ENCODE peak calls at places on chromosomes 13 and 19, in ten cellular contexts. One of them, this sample, is unnamed.

GRCh38 chr19:35609881-35610353 is 2.6 kb upstream of the HAUS5 start:
- DNase-seq in breast epithelium: no peak
- DNase-seq in fibroblast of lung: no peak
- DNase-seq in transverse colon: no peak
- DNase-seq in HFF-Myc: no peak
- DNase-seq in AG04449: no peak
- DNase-seq in psoas muscle: no peak
- DNase-seq in kidney: no peak
- DNase-seq in A549: no peak
- DNase-seq in ascending aorta: no peak
- DNase-seq in this sample: no peak

GRCh38 chr19:54439174-54439851 is 9.7 kb upstream of the LENG8 start:
- DNase-seq in HFF-Myc: no peak
- DNase-seq in breast epithelium: peak
- DNase-seq in transverse colon: no peak
- DNase-seq in fibroblast of lung: peak
- DNase-seq in psoas muscle: no peak
- DNase-seq in kidney: no peak
- DNase-seq in A549: peak
- DNase-seq in AG04449: no peak
- DNase-seq in ascending aorta: no peak
- DNase-seq in this sample: no peak

GRCh38 chr13:25973085-25973484 is 78.7 kb downstream of the SHISA2 start:
- DNase-seq in fibroblast of lung: no peak
- DNase-seq in AG04449: no peak
- DNase-seq in breast epithelium: no peak
- DNase-seq in kidney: no peak
- DNase-seq in ascending aorta: no peak
- DNase-seq in HFF-Myc: no peak
- DNase-seq in A549: no peak
- DNase-seq in transverse colon: no peak
- DNase-seq in psoas muscle: peak
- DNase-seq in this sample: no peak

GRCh38 chr19:33388231-33388816 is 14.8 kb downstream of the CEBPG start:
- DNase-seq in psoas muscle: peak
- DNase-seq in AG04449: no peak
- DNase-seq in kidney: peak
- DNase-seq in ascending aorta: no peak
- DNase-seq in A549: no peak
- DNase-seq in breast epithelium: no peak
- DNase-seq in HFF-Myc: no peak
- DNase-seq in transverse colon: no peak
- DNase-seq in fibroblast of lung: no peak
- DNase-seq in this sample: no peak

GRCh38 chr13:36673838-36674326 is at the start of gene SERTM1:
- DNase-seq in A549: no peak
- DNase-seq in fibroblast of lung: peak
- DNase-seq in breast epithelium: no peak
- DNase-seq in AG04449: no peak
- DNase-seq in HFF-Myc: no peak
- DNase-seq in psoas muscle: no peak
- DNase-seq in transverse colon: no peak
- DNase-seq in kidney: peak
- DNase-seq in ascending aorta: no peak
- DNase-seq in this sample: no peak

GRCh38 chr13:114045113-114045735 is 71.3 kb upstream of the C13orf46 start:
- DNase-seq in AG04449: no peak
- DNase-seq in psoas muscle: no peak
- DNase-seq in breast epithelium: no peak
- DNase-seq in transverse colon: no peak
- DNase-seq in A549: no peak
- DNase-seq in ascending aorta: no peak
- DNase-seq in fibroblast of lung: no peak
- DNase-seq in HFF-Myc: no peak
- DNase-seq in kidney: no peak
- DNase-seq in this sample: no peak

GRCh38 chr19:2365201-2365970 is 5.3 kb downstream of the TMPRSS9 start:
- DNase-seq in ascending aorta: no peak
- DNase-seq in fibroblast of lung: no peak
- DNase-seq in kidney: no peak
- DNase-seq in transverse colon: no peak
- DNase-seq in psoas muscle: no peak
- DNase-seq in HFF-Myc: no peak
- DNase-seq in A549: no peak
- DNase-seq in AG04449: no peak
- DNase-seq in breast epithelium: no peak
- DNase-seq in this sample: no peak

GRCh38 chr13:102825921-102826706 is 19.7 kb upstream of the ERCC5 start:
- DNase-seq in HFF-Myc: peak
- DNase-seq in ascending aorta: no peak
- DNase-seq in kidney: no peak
- DNase-seq in transverse colon: no peak
- DNase-seq in fibroblast of lung: peak
- DNase-seq in psoas muscle: no peak
- DNase-seq in A549: no peak
- DNase-seq in breast epithelium: no peak
- DNase-seq in AG04449: peak
- DNase-seq in this sample: peak

GRCh38 chr13:95614641-95615245 is 29.8 kb downstream of the DZIP1 start:
- DNase-seq in fibroblast of lung: peak
- DNase-seq in breast epithelium: no peak
- DNase-seq in transverse colon: no peak
- DNase-seq in HFF-Myc: no peak
- DNase-seq in psoas muscle: no peak
- DNase-seq in kidney: no peak
- DNase-seq in A549: no peak
- DNase-seq in ascending aorta: no peak
- DNase-seq in AG04449: no peak
- DNase-seq in this sample: no peak

GRCh38 chr13:40059540-40060232 is 404.2 kb downstream of the COG6 start:
- DNase-seq in fibroblast of lung: peak
- DNase-seq in AG04449: no peak
- DNase-seq in HFF-Myc: no peak
- DNase-seq in transverse colon: no peak
- DNase-seq in ascending aorta: no peak
- DNase-seq in A549: no peak
- DNase-seq in breast epithelium: no peak
- DNase-seq in kidney: no peak
- DNase-seq in psoas muscle: no peak
- DNase-seq in this sample: no peak

GRCh38 chr19:41735071-41735623 is 20.2 kb upstream of the CEACAM6 start:
- DNase-seq in A549: no peak
- DNase-seq in AG04449: no peak
- DNase-seq in HFF-Myc: no peak
- DNase-seq in kidney: no peak
- DNase-seq in psoas muscle: no peak
- DNase-seq in breast epithelium: no peak
- DNase-seq in fibroblast of lung: no peak
- DNase-seq in transverse colon: no peak
- DNase-seq in ascending aorta: no peak
- DNase-seq in this sample: no peak

GRCh38 chr19:11345122-11345752 is 831 bp downstream of the TMEM205 start:
- DNase-seq in transverse colon: no peak
- DNase-seq in psoas muscle: no peak
- DNase-seq in kidney: no peak
- DNase-seq in HFF-Myc: no peak
- DNase-seq in ascending aorta: no peak
- DNase-seq in fibroblast of lung: peak
- DNase-seq in breast epithelium: no peak
- DNase-seq in AG04449: no peak
- DNase-seq in A549: no peak
- DNase-seq in this sample: no peak

GRCh38 chr19:2053601-2054389 is 2.8 kb upstream of the MKNK2 start:
- DNase-seq in HFF-Myc: no peak
- DNase-seq in AG04449: no peak
- DNase-seq in A549: no peak
- DNase-seq in breast epithelium: no peak
- DNase-seq in kidney: peak
- DNase-seq in ascending aorta: no peak
- DNase-seq in fibroblast of lung: no peak
- DNase-seq in transverse colon: peak
- DNase-seq in psoas muscle: peak
- DNase-seq in this sample: no peak

GRCh38 chr13:30071890-30072817 is 221.7 kb upstream of the UBL3 start:
- DNase-seq in ascending aorta: no peak
- DNase-seq in A549: no peak
- DNase-seq in breast epithelium: no peak
- DNase-seq in transverse colon: peak
- DNase-seq in kidney: no peak
- DNase-seq in HFF-Myc: no peak
- DNase-seq in fibroblast of lung: no peak
- DNase-seq in psoas muscle: no peak
- DNase-seq in AG04449: no peak
- DNase-seq in this sample: no peak

GRCh38 chr13:83878691-83879410 is 3.4 kb downstream of the SLITRK1 start:
- DNase-seq in AG04449: no peak
- DNase-seq in fibroblast of lung: no peak
- DNase-seq in A549: no peak
- DNase-seq in kidney: peak
- DNase-seq in breast epithelium: no peak
- DNase-seq in transverse colon: no peak
- DNase-seq in ascending aorta: no peak
- DNase-seq in HFF-Myc: no peak
- DNase-seq in psoas muscle: no peak
- DNase-seq in this sample: no peak

GRCh38 chr13:83879431-83880171 is 2.7 kb downstream of the SLITRK1 start:
- DNase-seq in fibroblast of lung: peak
- DNase-seq in kidney: no peak
- DNase-seq in AG04449: no peak
- DNase-seq in transverse colon: no peak
- DNase-seq in HFF-Myc: no peak
- DNase-seq in psoas muscle: no peak
- DNase-seq in A549: no peak
- DNase-seq in ascending aorta: no peak
- DNase-seq in breast epithelium: no peak
- DNase-seq in this sample: no peak

GRCh38 chr13:83881917-83882625 is at the start of gene SLITRK1:
- DNase-seq in breast epithelium: no peak
- DNase-seq in fibroblast of lung: peak
- DNase-seq in ascending aorta: no peak
- DNase-seq in A549: no peak
- DNase-seq in AG04449: no peak
- DNase-seq in transverse colon: no peak
- DNase-seq in HFF-Myc: peak
- DNase-seq in psoas muscle: peak
- DNase-seq in kidney: peak
- DNase-seq in this sample: peak

GRCh38 chr13:83881031-83881727 is 1.1 kb downstream of the SLITRK1 start:
- DNase-seq in transverse colon: no peak
- DNase-seq in A549: no peak
- DNase-seq in ascending aorta: no peak
- DNase-seq in fibroblast of lung: no peak
- DNase-seq in psoas muscle: no peak
- DNase-seq in HFF-Myc: no peak
- DNase-seq in kidney: no peak
- DNase-seq in breast epithelium: no peak
- DNase-seq in AG04449: no peak
- DNase-seq in this sample: no peak

DNA sequence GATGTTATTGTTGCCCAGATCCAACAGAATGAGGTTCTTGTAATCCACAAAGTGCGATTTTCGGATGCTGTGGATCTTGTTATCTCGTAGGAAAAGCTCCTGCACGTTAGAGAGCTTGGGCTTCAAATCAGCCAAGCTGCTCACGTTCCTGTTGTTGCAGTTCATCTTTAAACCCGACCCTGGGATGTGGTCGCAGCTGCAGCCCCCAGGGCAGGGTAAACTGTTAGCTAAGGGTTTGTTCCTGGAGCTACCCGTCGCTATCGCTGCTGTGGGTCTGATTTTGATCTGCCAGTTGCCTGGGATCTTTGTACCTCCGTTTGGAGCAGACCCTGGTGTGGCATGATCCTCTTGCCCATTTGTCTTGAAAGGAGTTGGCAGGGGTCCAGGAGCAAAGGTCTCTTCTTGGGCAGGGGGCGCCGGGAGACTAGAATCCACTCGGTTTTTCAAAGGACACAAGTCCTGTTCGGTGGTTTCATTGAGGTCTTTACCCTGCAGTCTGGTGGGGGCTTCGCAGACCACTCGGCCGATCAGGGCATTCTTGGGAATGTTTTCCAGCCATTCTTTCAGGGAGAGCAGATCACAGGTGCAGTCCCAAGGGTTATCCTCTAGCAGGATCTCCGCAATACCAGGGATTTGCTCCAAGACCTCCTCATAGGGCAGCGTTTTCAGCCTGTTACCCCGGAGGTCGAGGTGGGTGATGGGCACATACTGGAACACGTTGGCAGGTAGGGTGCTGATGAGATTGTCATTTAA is 1.8 kb downstream of the SLITRK1 start:
- DNase-seq in ascending aorta: no peak
- DNase-seq in A549: no peak
- DNase-seq in HFF-Myc: no peak
- DNase-seq in breast epithelium: no peak
- DNase-seq in AG04449: no peak
- DNase-seq in kidney: no peak
- DNase-seq in transverse colon: no peak
- DNase-seq in psoas muscle: no peak
- DNase-seq in fibroblast of lung: no peak
- DNase-seq in this sample: no peak
- H3K4me3 ChIP-seq in ascending aorta: peak
- H3K4me3 ChIP-seq in A549: peak
- H3K4me3 ChIP-seq in HFF-Myc: no peak
- H3K4me3 ChIP-seq in breast epithelium: no peak
- H3K4me3 ChIP-seq in AG04449: peak
- H3K4me3 ChIP-seq in kidney: no peak
- H3K4me3 ChIP-seq in transverse colon: no peak
- H3K4me3 ChIP-seq in psoas muscle: no peak
- H3K4me3 ChIP-seq in fibroblast of lung: no peak
- H3K4me3 ChIP-seq in this sample: peak

GRCh38 chr19:13804830-13805683 is 9.8 kb downstream of the ZSWIM4 start:
- DNase-seq in breast epithelium: no peak
- DNase-seq in transverse colon: no peak
- DNase-seq in A549: no peak
- DNase-seq in fibroblast of lung: no peak
- DNase-seq in ascending aorta: no peak
- DNase-seq in kidney: no peak
- DNase-seq in AG04449: no peak
- DNase-seq in HFF-Myc: no peak
- DNase-seq in psoas muscle: peak
- DNase-seq in this sample: no peak
- TF ChIP-seq CTCF in breast epithelium: no peak
- TF ChIP-seq CTCF in transverse colon: peak
- TF ChIP-seq CTCF in A549: no peak
- TF ChIP-seq CTCF in fibroblast of lung: peak
- TF ChIP-seq CTCF in ascending aorta: peak
- TF ChIP-seq CTCF in kidney: no peak
- TF ChIP-seq CTCF in AG04449: peak
- TF ChIP-seq CTCF in HFF-Myc: peak
- TF ChIP-seq CTCF in psoas muscle: peak
- TF ChIP-seq CTCF in this sample: peak

GRCh38 chr19:38211779-38212178 is 12.2 kb downstream of the DPF1 start:
- DNase-seq in A549: no peak
- DNase-seq in psoas muscle: no peak
- DNase-seq in AG04449: no peak
- DNase-seq in fibroblast of lung: no peak
- DNase-seq in transverse colon: no peak
- DNase-seq in breast epithelium: no peak
- DNase-seq in ascending aorta: no peak
- DNase-seq in HFF-Myc: no peak
- DNase-seq in kidney: no peak
- DNase-seq in this sample: no peak
- H3K4me3 ChIP-seq in A549: no peak
- H3K4me3 ChIP-seq in psoas muscle: no peak
- H3K4me3 ChIP-seq in AG04449: no peak
- H3K4me3 ChIP-seq in fibroblast of lung: no peak
- H3K4me3 ChIP-seq in transverse colon: no peak
- H3K4me3 ChIP-seq in breast epithelium: peak
- H3K4me3 ChIP-seq in ascending aorta: no peak
- H3K4me3 ChIP-seq in HFF-Myc: no peak
- H3K4me3 ChIP-seq in kidney: no peak
- H3K4me3 ChIP-seq in this sample: no peak

GRCh38 chr19:48826606-48827020 is 9.7 kb downstream of the HSD17B14 start:
- DNase-seq in transverse colon: peak
- DNase-seq in A549: no peak
- DNase-seq in AG04449: no peak
- DNase-seq in kidney: no peak
- DNase-seq in psoas muscle: no peak
- DNase-seq in ascending aorta: no peak
- DNase-seq in fibroblast of lung: no peak
- DNase-seq in HFF-Myc: no peak
- DNase-seq in breast epithelium: no peak
- DNase-seq in this sample: no peak
- TF ChIP-seq CTCF in transverse colon: peak
- TF ChIP-seq CTCF in A549: no peak
- TF ChIP-seq CTCF in AG04449: no peak
- TF ChIP-seq CTCF in kidney: no peak
- TF ChIP-seq CTCF in psoas muscle: no peak
- TF ChIP-seq CTCF in ascending aorta: no peak
- TF ChIP-seq CTCF in fibroblast of lung: no peak
- TF ChIP-seq CTCF in HFF-Myc: no peak
- TF ChIP-seq CTCF in breast epithelium: peak
- TF ChIP-seq CTCF in this sample: no peak